ENCODE peak calls at places on chromosomes 4 and X, in five cellular contexts. One of them, this sample, is unnamed.

GRCh38 chrX:149819371-149819770 is 37.6 kb downstream of the MAGEA9 start:
- DNase-seq in putamen: no peak
- DNase-seq in MCF 10A: peak; percentile 28
- DNase-seq in kidney tubule cell: no peak
- DNase-seq in ELF-1: no peak
- DNase-seq in this sample: no peak

GRCh38 chrX:115297189-115297588 is 7.7 kb downstream of the LUZP4 start:
- DNase-seq in kidney tubule cell: no peak
- DNase-seq in putamen: no peak
- DNase-seq in MCF 10A: no peak
- DNase-seq in ELF-1: no peak
- DNase-seq in this sample: no peak

GRCh38 chr4:89110541-89110985 is 770 bp upstream of the TIGD2 start:
- DNase-seq in ELF-1: peak; percentile 49
- DNase-seq in putamen: peak; percentile 11
- DNase-seq in MCF 10A: no peak
- DNase-seq in kidney tubule cell: peak; percentile 59
- DNase-seq in this sample: no peak

GRCh38 chrX:52425710-52426245 is 57.0 kb downstream of the XAGE2 start:
- DNase-seq in putamen: no peak
- DNase-seq in MCF 10A: peak; percentile 18
- DNase-seq in kidney tubule cell: peak; percentile 42
- DNase-seq in ELF-1: peak; percentile 6
- DNase-seq in this sample: no peak

GRCh38 chr4:112897548-112897947 is 151.9 kb upstream of the ANK2 start:
- DNase-seq in MCF 10A: no peak
- DNase-seq in putamen: no peak
- DNase-seq in ELF-1: peak; percentile 17
- DNase-seq in kidney tubule cell: no peak
- DNase-seq in this sample: no peak

GRCh38 chr4:180059216-180059881 is 2183.9 kb upstream of the TENM3 start:
- DNase-seq in kidney tubule cell: peak; percentile 1
- DNase-seq in MCF 10A: no peak
- DNase-seq in ELF-1: peak; percentile 52
- DNase-seq in putamen: peak; percentile 15
- DNase-seq in this sample: no peak

GRCh38 chr4:189940178-189941004 is at the start of gene FRG1:
- DNase-seq in putamen: peak; percentile 89
- DNase-seq in ELF-1: peak; percentile 98
- DNase-seq in MCF 10A: peak; percentile 94
- DNase-seq in kidney tubule cell: peak; percentile 95
- DNase-seq in this sample: no peak

GRCh38 chr4:105859233-105859632 is 36.0 kb upstream of the NPNT start:
- DNase-seq in putamen: no peak
- DNase-seq in ELF-1: no peak
- DNase-seq in MCF 10A: peak; percentile 65
- DNase-seq in kidney tubule cell: peak; percentile 62
- DNase-seq in this sample: no peak

GRCh38 chr4:139232751-139233150 is 47.3 kb downstream of the MGARP start:
- DNase-seq in ELF-1: no peak
- DNase-seq in putamen: no peak
- DNase-seq in MCF 10A: no peak
- DNase-seq in kidney tubule cell: no peak
- DNase-seq in this sample: no peak

GRCh38 chrX:115233497-115234219 is at the start of gene LRCH2:
- DNase-seq in ELF-1: peak; percentile 26
- DNase-seq in putamen: peak; percentile 53
- DNase-seq in kidney tubule cell: no peak
- DNase-seq in MCF 10A: no peak
- DNase-seq in this sample: no peak

GRCh38 chrX:103061486-103061885 is 2.5 kb downstream of the BEX1 start:
- DNase-seq in MCF 10A: no peak
- DNase-seq in kidney tubule cell: no peak
- DNase-seq in putamen: no peak
- DNase-seq in ELF-1: no peak
- DNase-seq in this sample: no peak

GRCh38 chrX:92232182-92232581 is 453.0 kb downstream of the PCDH11X start:
- DNase-seq in ELF-1: no peak
- DNase-seq in putamen: no peak
- DNase-seq in kidney tubule cell: peak; percentile 2
- DNase-seq in MCF 10A: peak; percentile 31
- DNase-seq in this sample: no peak

GRCh38 chrX:427812-428725 is 41.4 kb upstream of the PPP2R3B start:
- DNase-seq in putamen: no peak
- DNase-seq in ELF-1: peak; percentile 67
- DNase-seq in MCF 10A: no peak
- DNase-seq in kidney tubule cell: peak; percentile 20
- DNase-seq in this sample: no peak

GRCh38 chr4:182205293-182205692 is 37.9 kb upstream of the TENM3 start:
- DNase-seq in kidney tubule cell: no peak
- DNase-seq in ELF-1: peak; percentile 33
- DNase-seq in MCF 10A: no peak
- DNase-seq in putamen: no peak
- DNase-seq in this sample: no peak

GRCh38 chr4:181225616-181226261 is 1017.5 kb upstream of the TENM3 start:
- DNase-seq in putamen: no peak
- DNase-seq in kidney tubule cell: no peak
- DNase-seq in ELF-1: peak; percentile 62
- DNase-seq in MCF 10A: no peak
- DNase-seq in this sample: no peak

GRCh38 chrX:1196436-1196835 is 16.0 kb downstream of the CRLF2 start:
- DNase-seq in kidney tubule cell: no peak
- DNase-seq in ELF-1: no peak
- DNase-seq in putamen: no peak
- DNase-seq in MCF 10A: no peak
- DNase-seq in this sample: no peak

GRCh38 chr4:150078041-150078995 is at the start of gene DCLK2:
- DNase-seq in MCF 10A: peak; percentile 63
- DNase-seq in putamen: peak; percentile 81
- DNase-seq in kidney tubule cell: peak; percentile 78
- DNase-seq in ELF-1: peak; percentile 53
- DNase-seq in this sample: no peak

GRCh38 chr4:122003335-122003734 is 51.5 kb upstream of the TRPC3 start:
- DNase-seq in MCF 10A: peak; percentile 49
- DNase-seq in putamen: no peak
- DNase-seq in ELF-1: peak; percentile 40
- DNase-seq in kidney tubule cell: peak; percentile 27
- DNase-seq in this sample: no peak

GRCh38 chr4:27168783-27169182 is 308.1 kb downstream of the STIM2 start:
- DNase-seq in kidney tubule cell: no peak
- DNase-seq in MCF 10A: no peak
- DNase-seq in putamen: no peak
- DNase-seq in ELF-1: no peak
- DNase-seq in this sample: no peak

GRCh38 chrX:10017866-10018265 is 50.7 kb downstream of the CLDN34 start:
- DNase-seq in ELF-1: peak; percentile 62
- DNase-seq in kidney tubule cell: peak; percentile 87
- DNase-seq in putamen: no peak
- DNase-seq in MCF 10A: peak; percentile 79
- DNase-seq in this sample: no peak

GRCh38 chr4:7770675-7771050 is 169.0 kb downstream of the AFAP1 start:
- DNase-seq in MCF 10A: no peak
- DNase-seq in putamen: no peak
- DNase-seq in ELF-1: no peak
- DNase-seq in kidney tubule cell: no peak
- DNase-seq in this sample: no peak